ENCODE peak calls at places on chromosomes 12 and 14, in ten cellular contexts. I is activated effector memory CD4-positive, alpha-beta T cell treated with anti-CD3 and anti-CD28 coated beads, Interleukin-2, amount 50 U/mL, for 16 hours; Q is AG04450; S is progenitor cell of endocrine pancreas; U is breast epithelium; C is ACHN; A is stimulated activated effector memory CD8-positive, alpha-beta T cell treated with anti-CD3 and anti-CD28 coated beads, Interleukin-12 subunit alpha, Interleukin-12 subunit beta, amount 100 ng/mL, for 72 hours; K is astrocyte of the spinal cord; P is dermis microvascular lymphatic vessel endothelial cell; Z is COR-L47. V is an unnamed sample.

GRCh38 chr12:57521475-57522018 is 1.1 kb upstream of the MBD6 start:
- DNase-seq in I (peak; percentile 75), Q (no peak), S (no peak), U (no peak), C (peak; percentile 42), A (no peak), K (peak; percentile 58), P (no peak), Z (no peak), V (no peak)

GRCh38 chr12:131852551-131853299 is 24.5 kb downstream of the MMP17 start:
- DNase-seq in I (no peak), Q (no peak), S (no peak), U (no peak), C (no peak), A (no peak), K (no peak), P (no peak), Z (no peak), V (no peak)

GRCh38 chr12:52646613-52647012 is 5.4 kb downstream of the KRT2 start:
- DNase-seq in I (no peak), Q (no peak), S (no peak), U (no peak), C (no peak), A (no peak), K (no peak), P (no peak), Z (no peak), V (no peak)

GRCh38 chr12:94641283-94641682 is 9.1 kb downstream of the TMCC3 start:
- DNase-seq in I (no peak), Q (no peak), S (no peak), U (no peak), C (peak; percentile 53), A (no peak), K (no peak), P (no peak), Z (no peak), V (no peak)

GRCh38 chr14:51261151-51261550 is 21.1 kb downstream of the TMX1 start:
- DNase-seq in I (no peak), Q (no peak), S (no peak), U (no peak), C (no peak), A (no peak), K (no peak), P (no peak), Z (no peak), V (no peak)

GRCh38 chr12:75790219-75790618 is 241.4 kb downstream of the PHLDA1 start:
- DNase-seq in I (no peak), Q (no peak), S (no peak), U (no peak), C (no peak), A (no peak), K (no peak), P (no peak), Z (no peak), V (no peak)

GRCh38 chr12:13189254-13189653 is 7.3 kb upstream of the EMP1 start:
- DNase-seq in I (no peak), Q (no peak), S (no peak), U (no peak), C (no peak), A (no peak), K (no peak), P (no peak), Z (no peak), V (no peak)

GRCh38 chr12:8823565-8824300 is 1.3 kb downstream of the A2ML1 start:
- DNase-seq in I (no peak), Q (no peak), S (peak; percentile 34), U (no peak), C (peak; percentile 31), A (no peak), K (peak; percentile 20), P (peak; percentile 29), Z (no peak), V (no peak)

GRCh38 chr14:54975856-54976255 is 51.0 kb downstream of the WDHD1 start:
- DNase-seq in I (no peak), Q (no peak), S (no peak), U (no peak), C (no peak), A (no peak), K (no peak), P (no peak), Z (no peak), V (no peak)

GRCh38 chr14:61598980-61599379 is 96.3 kb upstream of the HIF1A start:
- DNase-seq in I (no peak), Q (no peak), S (no peak), U (no peak), C (no peak), A (no peak), K (no peak), P (no peak), Z (no peak), V (no peak)

GRCh38 chr14:75147423-75148071 is 20.7 kb upstream of the NEK9 start:
- DNase-seq in I (no peak), Q (no peak), S (peak; percentile 17), U (peak; percentile 80), C (peak; percentile 21), A (no peak), K (peak; percentile 89), P (peak; percentile 75), Z (no peak), V (no peak)

GRCh38 chr12:68119724-68120211 is 39.8 kb downstream of the IFNG start:
- DNase-seq in I (peak; percentile 82), Q (no peak), S (no peak), U (no peak), C (no peak), A (peak; percentile 56), K (no peak), P (no peak), Z (peak; percentile 59), V (no peak)

GRCh38 chr12:93122089-93122488 is 193.0 kb upstream of the EEA1 start:
- DNase-seq in I (no peak), Q (no peak), S (no peak), U (no peak), C (no peak), A (no peak), K (peak; percentile 59), P (no peak), Z (no peak), V (no peak)

GRCh38 chr14:34711808-34712712 is 2.3 kb downstream of the CFL2 start:
- DNase-seq in I (no peak), Q (no peak), S (no peak), U (no peak), C (no peak), A (no peak), K (no peak), P (no peak), Z (no peak), V (no peak)

GRCh38 chr12:112007945-112008344 is 5.0 kb downstream of the TMEM116 start:
- DNase-seq in I (no peak), Q (no peak), S (no peak), U (no peak), C (no peak), A (no peak), K (no peak), P (no peak), Z (no peak), V (no peak)

GRCh38 chr12:119998471-119999245 is 9.6 kb downstream of the BICDL1 start:
- DNase-seq in I (no peak), Q (no peak), S (no peak), U (no peak), C (no peak), A (no peak), K (no peak), P (no peak), Z (no peak), V (no peak)

GRCh38 chr14:81219821-81220487 is 805 bp downstream of the GTF2A1 start:
- DNase-seq in I (peak; percentile 81), Q (no peak), S (no peak), U (no peak), C (peak; percentile 19), A (peak; percentile 25), K (no peak), P (no peak), Z (peak; percentile 38), V (no peak)

GRCh38 chr14:64806202-64806861 is 73.4 kb downstream of the SPTB start:
- DNase-seq in I (peak; percentile 45), Q (peak; percentile 59), S (no peak), U (no peak), C (peak; percentile 64), A (no peak), K (peak; percentile 91), P (no peak), Z (peak; percentile 13), V (peak; percentile 52)

V was measured in amniotic stem cell.